ENCODE peak calls at places on chromosome 9, in six cellular contexts. O is cardiac muscle cell; R is GM10248; K is CD4-positive, alpha-beta T cell; F is A549; X is left ventricle myocardium inferior. W is an unnamed sample.

GRCh38 chr9:33329996-33330395 is 39.7 kb downstream of the NFX1 start:
- DNase-seq in O (no peak), F (peak; percentile 27), X (no peak), K (no peak), R (no peak), W (no peak)

GRCh38 chr9:121833061-121833460 is 181.6 kb downstream of the DAB2IP start:
- DNase-seq in X (no peak), O (no peak), F (no peak), K (no peak), R (no peak), W (no peak)

GRCh38 chr9:81610739-81611107 is 78.6 kb downstream of the TLE1 start:
- DNase-seq in O (no peak), R (no peak), K (no peak), F (no peak), X (no peak), W (no peak)

GRCh38 chr9:92359380-92360007 is 33.7 kb downstream of the CENPP start:
- DNase-seq in X (no peak), F (no peak), O (peak; percentile 88), K (no peak), R (no peak), W (no peak)

GRCh38 chr9:135309763-135310125 is 169.8 kb upstream of the PPP1R26 start:
- DNase-seq in O (no peak), K (no peak), R (no peak), X (no peak), F (no peak), W (no peak)

GRCh38 chr9:14961372-14962068 is 51.3 kb upstream of the FREM1 start:
- DNase-seq in K (no peak), F (no peak), R (no peak), O (no peak), X (no peak), W (no peak)

GRCh38 chr9:7790022-7790818 is 9.4 kb downstream of the DMAC1 start:
- DNase-seq in K (no peak), X (no peak), O (no peak), R (no peak), F (no peak), W (no peak)

GRCh38 chr9:98983295-98984268 is 39.9 kb downstream of the COL15A1 start:
- DNase-seq in R (no peak), F (no peak), X (no peak), O (no peak), K (no peak), W (no peak)

GRCh38 chr9:133523096-133523495 is 1.7 kb downstream of the MYMK start:
- DNase-seq in K (no peak), X (no peak), R (no peak), F (no peak), O (no peak), W (no peak)

GRCh38 chr9:9914174-9914573 is 698.6 kb downstream of the PTPRD start:
- DNase-seq in R (no peak), K (no peak), F (no peak), O (no peak), X (no peak), W (no peak)

GRCh38 chr9:26833792-26834191 is 58.8 kb downstream of the CAAP1 start:
- DNase-seq in X (no peak), O (no peak), R (no peak), K (no peak), F (no peak), W (no peak)

GRCh38 chr9:33453999-33454660 is 6.7 kb upstream of the AQP3 start:
- DNase-seq in O (no peak), X (no peak), F (no peak), R (peak; percentile 43), K (no peak), W (no peak)

GRCh38 chr9:93020785-93021670 is 37.5 kb upstream of the SUSD3 start:
- DNase-seq in F (no peak), O (no peak), R (no peak), K (peak; percentile 32), X (no peak), W (no peak)

GRCh38 chr9:94907246-94907936 is 180.9 kb downstream of the AOPEP start:
- DNase-seq in O (peak; percentile 32), X (no peak), K (no peak), R (no peak), F (no peak), W (no peak)

GRCh38 chr9:27548055-27548741 is 18.6 kb upstream of the MOB3B start:
- DNase-seq in O (peak; percentile 63), R (no peak), F (no peak), X (no peak), K (no peak), W (no peak)

GRCh38 chr9:30301271-30301963 is 2083.0 kb upstream of the ACO1 start:
- DNase-seq in K (no peak), X (no peak), O (no peak), F (no peak), R (no peak), W (no peak)

GRCh38 chr9:109536859-109537258 is 38.8 kb upstream of the PTPN3 start:
- DNase-seq in F (no peak), K (no peak), X (no peak), R (no peak), O (no peak), W (no peak)

GRCh38 chr9:135156525-135157510 is 69.3 kb downstream of the OLFM1 start:
- DNase-seq in F (peak; percentile 33), X (peak; percentile 28), K (no peak), O (peak; percentile 93), R (peak; percentile 54), W (no peak)

GRCh38 chr9:126561582-126561981 is 52.1 kb upstream of the LMX1B start:
- DNase-seq in X (no peak), K (no peak), O (no peak), R (no peak), F (no peak), W (no peak)

GRCh38 chr9:127390563-127390962 is 6.4 kb upstream of the SLC2A8 start:
- DNase-seq in X (no peak), K (no peak), F (no peak), R (no peak), O (no peak), W (no peak)

GRCh38 chr9:133794006-133794760 is 56.0 kb upstream of the SARDH start:
- DNase-seq in O (peak; percentile 19), X (no peak), F (no peak), R (no peak), K (no peak), W (no peak)

GRCh38 chr9:37486256-37486615 is 488 bp downstream of the POLR1E start:
- DNase-seq in O (no peak), R (no peak), X (no peak), F (no peak), K (no peak), W (no peak)

GRCh38 chr9:83637389-83637788 is 14.4 kb downstream of the IDNK start:
- DNase-seq in O (no peak), K (no peak), R (no peak), X (no peak), F (no peak), W (no peak)

GRCh38 chr9:99680191-99680590 is 141.5 kb upstream of the NR4A3 start:
- DNase-seq in X (no peak), F (no peak), K (no peak), R (no peak), O (no peak), W (no peak)

GRCh38 chr9:86741311-86742215 is 205.7 kb downstream of the GAS1 start:
- DNase-seq in K (no peak), F (no peak), O (peak; percentile 82), X (no peak), R (no peak), W (no peak)
- TF ChIP-seq CTCF in K (no peak), F (no peak), O (no peak), X (no peak), R (no peak), W (no peak)

GRCh38 chr9:129626944-129627297 is 958 bp downstream of the NTMT1 start:
- DNase-seq in F (no peak), R (no peak), O (no peak), X (no peak), K (no peak), W (no peak)

GRCh38 chr9:129626079-129626943 is at the start of gene NTMT1:
- DNase-seq in F (peak; percentile 77), R (peak; percentile 94), O (peak; percentile 92), K (peak; percentile 95), X (peak; percentile 87), W (peak; percentile 92)

GRCh38 chr9:129623331-129623730 is 2.4 kb upstream of the C9orf50 start:
- DNase-seq in O (no peak), F (no peak), K (no peak), X (no peak), R (no peak), W (no peak)

GRCh38 chr9:129624168-129624759 is 1.7 kb upstream of the NTMT1 start:
- DNase-seq in K (peak; percentile 64), X (no peak), F (peak; percentile 79), R (peak; percentile 73), O (peak; percentile 76), W (peak; percentile 73)

GRCh38 chr9:129624947-129625346 is 1.0 kb upstream of the NTMT1 start:
- DNase-seq in X (no peak), O (no peak), K (peak; percentile 23), R (peak; percentile 53), F (no peak), W (no peak)
- TF ChIP-seq CTCF in X (no peak), O (no peak), K (no peak), R (peak; percentile 8), F (no peak), W (no peak)

DNA sequence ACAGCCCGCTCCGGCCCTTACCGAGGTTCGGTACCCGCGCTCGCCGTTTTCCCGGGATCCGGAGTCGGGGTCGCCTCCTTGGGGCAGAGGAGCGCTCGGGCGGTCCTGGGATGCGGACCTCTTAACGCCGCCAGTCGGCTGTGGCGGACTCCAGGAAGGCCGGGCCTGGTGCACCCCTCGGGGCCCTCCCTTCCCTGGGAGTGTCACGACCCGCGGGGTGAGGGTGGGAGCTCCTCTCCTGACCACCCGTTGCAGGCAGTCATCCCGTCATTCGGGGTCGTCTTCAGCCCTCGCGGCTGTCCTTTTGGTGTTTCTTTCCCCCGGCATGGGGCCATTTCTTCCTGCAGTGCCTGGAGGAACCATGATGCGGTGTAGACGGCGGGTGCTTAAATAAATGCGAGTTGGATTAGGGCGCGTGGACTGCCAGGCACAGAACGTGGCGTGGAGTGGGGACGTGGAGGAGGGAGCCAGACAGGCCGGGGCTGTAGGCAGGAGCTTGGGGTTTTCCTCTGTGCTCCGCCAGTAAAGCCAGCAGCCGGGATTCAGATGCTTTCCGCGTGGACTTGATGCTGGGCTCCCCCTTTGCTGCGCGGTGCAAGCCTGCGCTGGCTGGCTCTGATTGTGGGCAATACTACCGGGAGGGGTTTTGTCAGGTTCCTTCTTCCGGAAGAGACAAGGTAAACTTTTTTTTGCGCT is 793 bp downstream of the KDM4C start:
- DNase-seq in X (peak; percentile 39), R (peak; percentile 52), K (peak; percentile 46), O (peak; percentile 58), F (peak; percentile 50), W (no peak)
- TF ChIP-seq CTCF in X (no peak), R (no peak), K (no peak), O (no peak), F (no peak), W (no peak)

GRCh38 chr9:35448511-35448910 is 41.4 kb upstream of the RUSC2 start:
- DNase-seq in X (no peak), R (no peak), K (no peak), O (no peak), F (no peak), W (no peak)

DNA sequence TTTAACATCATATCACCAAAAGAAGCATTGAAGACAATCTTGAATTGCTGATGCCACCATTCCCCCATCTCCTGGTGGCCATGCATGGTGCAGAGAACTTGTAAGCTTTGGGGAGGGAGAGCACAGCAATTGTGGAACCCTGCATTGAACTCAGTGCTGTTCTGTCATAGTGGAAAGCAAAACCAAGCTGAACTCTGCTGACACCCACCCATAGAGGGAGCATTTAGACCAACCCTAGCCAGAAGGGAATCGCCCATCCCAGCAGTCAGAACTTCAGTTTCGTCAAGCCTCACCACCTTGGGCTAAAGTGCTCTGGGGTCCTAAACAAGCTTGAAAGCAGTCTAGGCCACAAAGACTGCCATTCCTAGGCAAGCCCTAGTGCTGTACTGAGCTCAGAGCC is 37.4 kb upstream of the RUSC2 start:
- DNase-seq in X (no peak), R (no peak), F (no peak), K (no peak), O (no peak), W (no peak)
- TF ChIP-seq CTCF in X (no peak), R (no peak), F (no peak), K (no peak), O (peak; percentile 36), W (no peak)